ENCODE peak calls at places on chromosomes 6 and 20, in seven cellular contexts. W, S, E, L, R, A and I are unnamed samples.

GRCh38 chr6:146975093-146975492 is 229.1 kb upstream of the STXBP5 start:
- DNase-seq in S (no peak), E (no peak), A (no peak), W (no peak), L (no peak), R (no peak), I (no peak)

GRCh38 chr20:5080384-5080877 is 39.3 kb downstream of the PCNA start:
- DNase-seq in A (peak; percentile 78), E (no peak), S (peak; percentile 78), R (peak; percentile 70), W (no peak), L (peak; percentile 71), I (peak; percentile 91)

GRCh38 chr6:164832410-164832809 is 477.0 kb downstream of the C6orf118 start:
- DNase-seq in R (no peak), A (no peak), S (no peak), W (no peak), L (no peak), E (no peak), I (no peak)

GRCh38 chr20:4929686-4930397 is 71.5 kb downstream of the SLC23A2 start:
- DNase-seq in E (no peak), A (peak; percentile 68), L (no peak), S (no peak), W (no peak), R (no peak), I (no peak)

GRCh38 chr6:112482373-112482772 is 135.2 kb downstream of the RFPL4B start:
- DNase-seq in W (no peak), E (no peak), R (no peak), S (no peak), L (no peak), A (no peak), I (no peak)

GRCh38 chr6:81487489-81487888 is 265.0 kb downstream of the TENT5A start:
- DNase-seq in S (peak; percentile 52), E (no peak), A (peak; percentile 28), L (no peak), R (no peak), W (peak; percentile 9), I (no peak)

GRCh38 chr20:61608275-61609085 is 356.4 kb downstream of the CDH4 start:
- DNase-seq in E (peak; percentile 72), L (peak; percentile 34), W (peak; percentile 89), A (peak; percentile 15), R (no peak), S (no peak), I (no peak)

GRCh38 chr6:153183925-153184324 is 52.8 kb upstream of the RGS17 start:
- DNase-seq in E (no peak), L (no peak), S (no peak), A (no peak), W (no peak), R (no peak), I (no peak)

GRCh38 chr6:28134015-28134414 is 7.7 kb upstream of the ZKSCAN8 start:
- DNase-seq in A (peak; percentile 50), L (peak; percentile 18), S (no peak), W (no peak), E (no peak), R (peak; percentile 62), I (no peak)

GRCh38 chr20:31691646-31692275 is 30.9 kb downstream of the BCL2L1 start:
- DNase-seq in A (no peak), R (peak; percentile 71), W (no peak), S (no peak), E (no peak), L (peak; percentile 37), I (no peak)

GRCh38 chr20:33697129-33697528 is 10.9 kb upstream of the E2F1 start:
- DNase-seq in S (no peak), L (peak; percentile 85), A (no peak), W (no peak), R (no peak), E (no peak), I (no peak)

GRCh38 chr20:22403860-22404608 is 180.3 kb downstream of the FOXA2 start:
- DNase-seq in S (no peak), E (peak; percentile 29), W (no peak), A (no peak), L (no peak), R (no peak), I (no peak)

GRCh38 chr6:112180095-112180820 is 74.1 kb downstream of the LAMA4 start:
- DNase-seq in A (peak; percentile 89), W (peak; percentile 48), R (peak; percentile 84), L (peak; percentile 46), E (peak; percentile 31), S (peak; percentile 34), I (no peak)

GRCh38 chr20:40692240-40693011 is 3.4 kb upstream of the MAFB start:
- DNase-seq in S (no peak), A (no peak), W (peak; percentile 53), L (no peak), R (no peak), E (no peak), I (no peak)

GRCh38 chr6:138250513-138251247 is 32.4 kb upstream of the PBOV1 start:
- DNase-seq in A (peak; percentile 38), R (no peak), S (peak; percentile 71), W (no peak), E (no peak), L (peak; percentile 84), I (no peak)

GRCh38 chr6:33828764-33829731 is 25.2 kb upstream of the MLN start:
- DNase-seq in S (no peak), R (no peak), L (no peak), E (no peak), A (no peak), W (no peak), I (no peak)

GRCh38 chr20:20567712-20568111 is 144.7 kb downstream of the RALGAPA2 start:
- DNase-seq in W (no peak), E (no peak), R (no peak), L (no peak), S (no peak), A (no peak), I (no peak)

GRCh38 chr6:21597706-21598273 is 4.2 kb downstream of the SOX4 start:
- DNase-seq in E (no peak), L (peak; percentile 33), W (no peak), A (peak; percentile 36), S (no peak), R (peak; percentile 58), I (no peak)

GRCh38 chr20:61979701-61980635 is 85.7 kb downstream of the TAF4 start:
- DNase-seq in S (no peak), A (no peak), E (no peak), W (no peak), L (no peak), R (no peak), I (no peak)

GRCh38 chr6:36847991-36848390 is 8.7 kb upstream of the CPNE5 start:
- DNase-seq in S (no peak), R (no peak), W (no peak), E (no peak), L (no peak), A (no peak), I (no peak)

GRCh38 chr6:36962874-36963273 is 8.3 kb downstream of the PI16 start:
- DNase-seq in E (no peak), S (peak; percentile 65), R (peak; percentile 82), L (peak; percentile 61), A (peak; percentile 31), W (peak; percentile 93), I (peak; percentile 98)

GRCh38 chr6:26258199-26258977 is 106.6 kb upstream of the BTN3A2 start:
- DNase-seq in A (no peak), W (no peak), L (no peak), S (no peak), R (peak; percentile 28), E (no peak), I (no peak)

GRCh38 chr6:2979819-2980464 is 8.6 kb upstream of the SERPINB6 start:
- DNase-seq in S (no peak), R (no peak), E (no peak), A (no peak), W (no peak), L (no peak), I (no peak)

GRCh38 chr6:117206522-117206921 is 58.8 kb upstream of the VGLL2 start:
- DNase-seq in W (no peak), A (no peak), S (no peak), R (no peak), L (no peak), E (no peak), I (no peak)

GRCh38 chr20:48738094-48738398 is 89.8 kb downstream of the PREX1 start:
- DNase-seq in E (no peak), L (no peak), S (no peak), R (no peak), A (no peak), W (no peak), I (no peak)

GRCh38 chr6:149334201-149334600 is 16.7 kb downstream of the TAB2 start:
- DNase-seq in W (no peak), A (peak; percentile 87), S (no peak), L (no peak), R (no peak), E (no peak), I (no peak)

GRCh38 chr6:79467716-79468115 is 69.5 kb downstream of the LCA5 start:
- DNase-seq in L (peak; percentile 26), E (no peak), W (no peak), S (no peak), R (no peak), A (peak; percentile 20), I (peak; percentile 48)

GRCh38 chr20:23655551-23656211 is 17.9 kb upstream of the CST3 start:
- DNase-seq in R (no peak), W (no peak), L (peak; percentile 34), A (no peak), S (peak; percentile 60), E (no peak), I (peak; percentile 85)

GRCh38 chr6:169862464-169863148 is 111.2 kb downstream of the ERMARD start:
- DNase-seq in A (no peak), L (peak; percentile 6), W (peak; percentile 5), R (no peak), E (no peak), S (no peak), I (no peak)

GRCh38 chr20:35055445-35056276 is 36.9 kb downstream of the TRPC4AP start:
- DNase-seq in A (no peak), E (no peak), R (no peak), W (no peak), S (no peak), L (peak; percentile 55), I (no peak)

GRCh38 chr6:73521351-73522254 is 771 bp upstream of the EEF1A1 start:
- DNase-seq in L (peak; percentile 63), R (peak; percentile 85), W (peak; percentile 74), S (peak; percentile 85), A (peak; percentile 85), E (peak; percentile 76), I (no peak)

GRCh38 chr20:41152108-41152757 is 14.9 kb downstream of the PLCG1 start:
- DNase-seq in R (no peak), L (no peak), A (no peak), W (no peak), S (no peak), E (no peak), I (no peak)

GRCh38 chr6:4603291-4603690 is 172.9 kb upstream of the CDYL start:
- DNase-seq in S (peak; percentile 66), E (no peak), L (peak; percentile 84), W (no peak), R (no peak), A (peak; percentile 96), I (peak; percentile 67)